ENCODE peak calls at places on chromosomes 6 and 20, in five cellular contexts. N is neural progenitor cell, H is GM23248, B is OCI-LY7, Z is HCT116. S is an unnamed sample.

GRCh38 chr6:79152269-79152737 is 74.2 kb upstream of the PHIP start:
- DNase-seq in N (peak; percentile 32), H (no peak), Z (no peak), B (no peak), S (no peak)

GRCh38 chr20:57432874-57433491 is 41.8 kb downstream of the RBM38 start:
- DNase-seq in Z (no peak), N (no peak), B (peak; percentile 92), H (peak; percentile 46), S (peak; percentile 92)

GRCh38 chr6:16576391-16577368 is 184.6 kb downstream of the ATXN1 start:
- DNase-seq in H (no peak), Z (no peak), N (no peak), B (no peak), S (no peak)

GRCh38 chr6:93416575-93417420 is 2.6 kb downstream of the EPHA7 start:
- DNase-seq in H (peak; percentile 3), B (no peak), N (peak; percentile 79), Z (no peak), S (peak; percentile 39)

GRCh38 chr6:37759221-37760154 is 60.0 kb upstream of the ZFAND3 start:
- DNase-seq in H (peak; percentile 33), N (no peak), B (no peak), Z (no peak), S (no peak)

GRCh38 chr6:38282911-38283310 is 356.8 kb downstream of the BTBD9 start:
- DNase-seq in B (no peak), H (no peak), N (no peak), Z (no peak), S (no peak)

GRCh38 chr6:6003334-6004146 is 3.2 kb downstream of the NRN1 start:
- DNase-seq in Z (no peak), H (peak; percentile 77), N (peak; percentile 85), B (no peak), S (peak; percentile 63)

GRCh38 chr20:49646126-49646525 is 67.6 kb downstream of the B4GALT5 start:
- DNase-seq in N (no peak), Z (no peak), H (peak; percentile 87), B (no peak), S (no peak)

GRCh38 chr6:167906899-167907298 is 80.2 kb downstream of the AFDN start:
- DNase-seq in B (no peak), N (peak; percentile 37), H (no peak), Z (no peak), S (no peak)

GRCh38 chr6:30942338-30943060 is 1.7 kb downstream of the MUCL3 start:
- DNase-seq in N (peak; percentile 97), H (peak; percentile 89), B (no peak), Z (peak; percentile 83), S (no peak)

GRCh38 chr20:1876217-1876921 is 18.8 kb upstream of the SIRPA start:
- DNase-seq in B (no peak), N (no peak), H (no peak), Z (no peak), S (peak; percentile 45)

GRCh38 chr6:6008114-6008647 is 1.5 kb upstream of the NRN1 start:
- DNase-seq in N (no peak), B (no peak), H (peak; percentile 57), Z (no peak), S (no peak)

GRCh38 chr20:860891-861290 is 27.4 kb downstream of the FAM110A start:
- DNase-seq in N (no peak), B (no peak), Z (no peak), H (no peak), S (no peak)

GRCh38 chr6:7132398-7132797 is 24.6 kb downstream of the RREB1 start:
- DNase-seq in H (no peak), B (no peak), Z (no peak), N (no peak), S (no peak)

GRCh38 chr6:134166529-134167221 is 114.3 kb upstream of the SLC2A12 start:
- DNase-seq in B (no peak), H (no peak), N (no peak), Z (no peak), S (no peak)

GRCh38 chr20:7980332-7981046 is 39.1 kb downstream of the TMX4 start:
- DNase-seq in H (peak; percentile 35), N (peak; percentile 52), Z (peak; percentile 23), B (peak; percentile 36), S (peak; percentile 41)

GRCh38 chr6:2132416-2132815 is 113.0 kb downstream of the GMDS start:
- DNase-seq in H (no peak), N (no peak), Z (peak; percentile 66), B (no peak), S (no peak)

GRCh38 chr6:16762547-16763477 is 1.6 kb upstream of the ATXN1 start:
- DNase-seq in Z (peak; percentile 83), N (peak; percentile 47), H (peak; percentile 96), B (peak; percentile 16), S (peak; percentile 81)

GRCh38 chr6:68615965-68616364 is 19.1 kb upstream of the ADGRB3 start:
- DNase-seq in N (no peak), B (no peak), Z (no peak), H (no peak), S (no peak)

GRCh38 chr6:68638225-68638900 is 3.3 kb downstream of the ADGRB3 start:
- DNase-seq in Z (no peak), N (peak; percentile 43), H (peak; percentile 49), B (peak; percentile 35), S (peak; percentile 43)

GRCh38 chr20:44279228-44279627 is 31.8 kb downstream of the FITM2 start:
- DNase-seq in N (no peak), H (peak; percentile 68), Z (no peak), B (no peak), S (no peak)
- TF ChIP-seq EZH2phosphoT487 in N (no peak), H (no peak), Z (no peak), B (no peak), S (no peak)

GRCh38 chr6:10531942-10532341 is 10.8 kb downstream of the GCNT2 start:
- DNase-seq in N (no peak), H (no peak), B (peak; percentile 43), Z (no peak), S (no peak)

GRCh38 chr6:10526156-10526555 is 5.0 kb downstream of the GCNT2 start:
- DNase-seq in Z (no peak), H (no peak), N (no peak), B (no peak), S (no peak)

GRCh38 chr6:10531513-10531912 is 10.4 kb downstream of the GCNT2 start:
- DNase-seq in N (no peak), H (no peak), B (peak; percentile 67), Z (no peak), S (no peak)

GRCh38 chr6:10529231-10529801 is 8.2 kb downstream of the GCNT2 start:
- DNase-seq in N (no peak), B (peak; percentile 53), H (no peak), Z (no peak), S (no peak)

DNA sequence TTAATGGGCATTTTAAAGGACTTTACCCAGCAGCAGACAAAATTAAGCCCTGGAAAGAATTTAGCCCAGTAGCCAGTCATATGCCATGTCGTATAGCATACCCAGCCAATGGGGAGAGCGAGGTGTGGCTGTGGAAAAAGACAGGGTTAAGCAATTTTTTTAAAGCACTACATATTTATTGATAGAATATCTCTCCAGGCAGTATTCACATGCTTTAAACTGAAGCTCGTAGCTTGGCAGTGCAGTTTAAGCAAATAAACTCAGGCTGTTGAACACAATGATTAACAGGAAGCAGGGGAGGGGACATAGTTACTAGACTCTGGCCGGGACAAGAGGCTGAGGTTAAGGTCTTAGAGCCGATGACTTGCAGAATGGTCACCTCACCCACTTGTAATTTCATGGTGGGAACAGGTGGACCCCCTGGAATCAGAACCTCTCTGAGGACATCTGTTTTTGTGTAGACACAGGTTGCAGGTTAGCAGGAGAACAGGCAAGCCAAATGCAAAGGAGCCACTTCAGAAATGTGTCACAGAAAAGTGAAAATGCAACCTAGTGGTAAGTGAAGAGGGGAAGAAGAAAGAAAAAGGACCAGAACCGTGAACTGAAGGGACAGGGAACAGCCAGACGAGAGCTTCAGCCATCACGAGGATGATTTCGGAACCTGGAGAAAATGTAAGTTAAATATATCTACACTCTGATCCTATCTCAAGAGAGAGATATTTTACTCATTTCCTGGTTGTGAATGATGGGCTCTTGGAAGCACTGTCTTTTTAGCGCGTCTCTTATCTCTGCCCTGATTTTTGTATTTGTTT is 7.2 kb downstream of the GCNT2 start:
- DNase-seq in B (peak; percentile 65), Z (no peak), N (no peak), H (no peak), S (peak; percentile 45)
- H3K4me1 ChIP-seq in B (peaks cover 29% of the 10 kb centered on the region), Z (no peaks in the 10 kb centered on the region), N (no peaks in the 10 kb centered on the region), H (no peaks in the 10 kb centered on the region), S (peaks cover 12% of the 10 kb centered on the region)

DNA sequence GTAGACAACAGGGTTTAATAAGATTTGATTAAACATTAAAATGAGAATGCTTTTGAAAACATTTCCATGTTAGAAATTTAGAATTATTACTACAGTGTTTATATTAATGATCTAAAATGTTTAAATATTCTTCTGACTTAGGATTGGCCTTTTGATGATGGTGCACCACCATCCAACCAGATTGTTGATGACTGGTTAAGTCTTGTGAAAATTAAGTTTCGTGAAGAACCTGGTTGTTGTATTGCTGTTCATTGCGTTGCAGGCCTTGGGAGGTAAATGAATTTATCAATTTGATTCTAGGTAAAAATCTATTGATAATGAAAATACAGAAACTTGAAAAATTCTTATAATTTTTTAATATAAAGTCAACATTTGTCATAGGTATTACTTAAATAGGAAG is 6.5 kb downstream of the LOC128125822 start:
- DNase-seq in H (no peak), N (no peak), Z (no peak), B (no peak), S (no peak)
- H4K20me1 ChIP-seq in H (peaks cover 11% of the 10 kb centered on the region), N (peaks cover 64% of the 10 kb centered on the region), Z (peaks cover 57% of the 10 kb centered on the region), B (peaks cover 40% of the 10 kb centered on the region), S (peaks cover 9% of the 10 kb centered on the region)

GRCh38 chr6:166800110-166800509 is 156.2 kb downstream of the RNASET2 start:
- DNase-seq in Z (no peak), H (no peak), N (no peak), B (no peak), S (no peak)
- TF ChIP-seq EZH2phosphoT487 in Z (no peak), H (no peak), N (no peak), B (no peak), S (no peak)

GRCh38 chr20:62382306-62383198 is 4.4 kb upstream of the RPS21 start:
- DNase-seq in H (peak; percentile 76), Z (peak; percentile 61), N (peak; percentile 90), B (peak; percentile 87), S (peak; percentile 81)
- H3K4me1 ChIP-seq in H (peaks cover 20% of the 10 kb centered on the region), Z (peaks cover 21% of the 10 kb centered on the region), N (peaks cover 7% of the 10 kb centered on the region), B (peaks cover 27% of the 10 kb centered on the region), S (peaks cover 3% of the 10 kb centered on the region)

GRCh38 chr6:157845493-157846259 is 22.6 kb downstream of the SNX9 start:
- DNase-seq in Z (no peak), B (no peak), N (no peak), H (peak; percentile 32), S (no peak)

GRCh38 chr6:157850030-157850429 is 27.0 kb downstream of the SNX9 start:
- DNase-seq in H (no peak), B (no peak), N (no peak), Z (no peak), S (no peak)

GRCh38 chr6:157849288-157850017 is 26.4 kb downstream of the SNX9 start:
- DNase-seq in N (no peak), Z (no peak), B (no peak), H (no peak), S (no peak)

GRCh38 chr6:157847846-157848245 is 24.8 kb downstream of the SNX9 start:
- DNase-seq in H (no peak), Z (no peak), B (no peak), N (no peak), S (no peak)

GRCh38 chr6:157848693-157849092 is 25.6 kb downstream of the SNX9 start:
- DNase-seq in Z (no peak), N (no peak), B (no peak), H (no peak), S (no peak)
- H4K20me1 ChIP-seq in Z (peaks cover 5% of the 10 kb centered on the region), N (peaks cover 35% of the 10 kb centered on the region), B (no peaks in the 10 kb centered on the region), H (peaks cover 15% of the 10 kb centered on the region), S (no peaks in the 10 kb centered on the region)